ENCODE peak calls at places on chromosome 3, in nine cellular contexts. P is thoracic aorta; Z is ovary; E is AG04450; M is left lung; L is tibial nerve; V is coronary artery; S is CD8-positive, alpha-beta memory T cell; U is heart left ventricle. H is an unnamed sample.
A peak's percentile ranks its signal among the peaks of the same experiment; 100 is the strongest.

GRCh38 chr3:184567924-184568590 is 6.5 kb downstream of the EPHB3 start:
- DNase-seq in L (no peak), V (no peak), U (no peak), M (peak; percentile 54), E (no peak), S (no peak), Z (no peak), P (no peak), H (no peak)

GRCh38 chr3:171553085-171553484 is 92.9 kb upstream of the TNIK start:
- DNase-seq in L (peak; percentile 14), P (no peak), M (no peak), S (no peak), Z (no peak), V (no peak), U (no peak), E (no peak), H (no peak)

GRCh38 chr3:48695113-48695753 is 9.5 kb upstream of the NCKIPSD start:
- DNase-seq in L (peak; percentile 81), P (no peak), M (no peak), U (peak; percentile 70), Z (peak; percentile 77), S (no peak), E (no peak), V (peak; percentile 87), H (no peak)

GRCh38 chr3:136631424-136631823 is 120.8 kb downstream of the STAG1 start:
- DNase-seq in E (no peak), Z (no peak), U (no peak), V (no peak), M (no peak), L (no peak), S (no peak), P (no peak), H (no peak)

GRCh38 chr3:182357928-182358327 is 435.4 kb upstream of the ATP11B start:
- DNase-seq in Z (no peak), U (no peak), E (no peak), S (no peak), V (no peak), P (no peak), L (no peak), M (no peak), H (no peak)

GRCh38 chr3:176428552-176428951 is 768.7 kb downstream of the TBL1XR1 start:
- DNase-seq in Z (no peak), V (no peak), L (no peak), S (no peak), P (no peak), U (no peak), M (no peak), E (no peak), H (no peak)

GRCh38 chr3:125146601-125147490 is 65.7 kb downstream of the SLC12A8 start:
- DNase-seq in L (no peak), P (no peak), E (no peak), V (no peak), M (no peak), S (no peak), U (peak; percentile 73), Z (no peak), H (peak; percentile 11)

GRCh38 chr3:27594096-27594690 is 110.0 kb upstream of the SLC4A7 start:
- DNase-seq in L (no peak), Z (no peak), E (no peak), S (no peak), V (no peak), M (no peak), U (no peak), P (no peak), H (no peak)

GRCh38 chr3:113498221-113499005 is 16.5 kb downstream of the SPICE1 start:
- DNase-seq in U (no peak), E (peak; percentile 55), L (no peak), Z (no peak), V (no peak), P (no peak), S (no peak), M (no peak), H (no peak)

GRCh38 chr3:127531821-127532220 is 58.7 kb downstream of the TPRA1 start:
- DNase-seq in U (no peak), E (no peak), V (no peak), P (no peak), Z (no peak), M (no peak), S (no peak), L (no peak), H (no peak)

GRCh38 chr3:172226831-172227230 is 187.5 kb downstream of the FNDC3B start:
- DNase-seq in M (no peak), S (no peak), V (no peak), P (no peak), E (no peak), Z (no peak), U (no peak), L (no peak), H (no peak)

GRCh38 chr3:133797396-133798105 is 8.1 kb upstream of the SRPRB start:
- DNase-seq in E (no peak), P (no peak), Z (no peak), U (no peak), S (no peak), M (no peak), L (no peak), V (no peak), H (no peak)

GRCh38 chr3:4835616-4836043 is 143.6 kb upstream of the BHLHE40 start:
- DNase-seq in S (no peak), U (no peak), L (no peak), P (no peak), M (no peak), V (no peak), E (no peak), Z (no peak), H (no peak)

DNA sequence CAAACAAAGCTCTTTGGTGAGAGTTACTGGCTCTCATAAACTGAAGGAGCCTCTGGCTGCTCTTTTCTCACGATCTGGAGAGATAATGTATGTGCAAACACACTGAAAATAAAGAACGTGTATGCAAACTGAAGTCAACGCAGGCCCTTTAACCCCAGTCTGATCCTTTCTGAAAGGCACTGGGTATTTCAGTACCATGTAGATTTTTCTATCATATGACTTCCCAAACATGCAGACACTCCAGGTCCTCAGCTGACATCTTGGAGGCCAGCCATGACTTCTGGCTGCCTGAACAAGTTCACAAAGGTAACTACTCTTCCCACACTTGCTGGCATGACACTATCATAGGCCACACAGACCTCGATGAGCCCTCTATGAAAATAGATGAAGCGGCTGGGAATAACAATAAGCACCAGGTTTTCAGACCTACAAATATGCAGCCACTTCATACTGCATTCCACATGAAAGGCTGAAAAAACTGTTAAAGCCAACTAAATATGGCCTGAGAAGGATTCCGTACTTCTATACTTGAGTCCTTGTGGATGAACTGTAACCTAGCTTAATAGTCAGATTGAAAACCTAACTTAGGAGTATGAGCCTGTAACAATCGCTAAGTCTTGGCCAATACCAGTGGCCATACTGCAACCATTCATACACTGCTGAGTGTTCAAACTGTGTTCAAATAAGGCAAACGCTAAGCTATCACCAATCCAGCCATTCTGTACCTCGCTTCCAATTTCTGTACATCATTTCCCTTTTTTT is 121.3 kb downstream of the THRB start:
- DNase-seq in S (no peak), E (no peak), Z (no peak), P (no peak), U (peak; percentile 90), V (no peak), M (no peak), L (no peak), H (no peak)
- H3K27ac ChIP-seq in S (peak overlapping the region; percentile 25), E (no peak overlapping the region), Z (no peak overlapping the region), P (peak overlapping the region; percentile 6), U (peak overlapping the region; percentile 75), V (no peak overlapping the region), M (no peak overlapping the region), L (no peak overlapping the region), H (no peak overlapping the region)

GRCh38 chr3:156418428-156418827 is 136.5 kb downstream of the SSR3 start:
- DNase-seq in L (no peak), V (no peak), E (no peak), M (no peak), P (no peak), Z (no peak), S (no peak), U (no peak), H (no peak)
- H3K27ac ChIP-seq in L (no peak overlapping the region), V (no peak overlapping the region), E (no peak overlapping the region), M (no peak overlapping the region), P (no peak overlapping the region), Z (no peak overlapping the region), S (no peak overlapping the region), U (no peak overlapping the region), H (peak overlapping the region; percentile 77)

GRCh38 chr3:41120461-41120860 is 78.8 kb upstream of the CTNNB1 start:
- DNase-seq in S (no peak), L (no peak), V (peak; percentile 40), U (no peak), E (no peak), P (no peak), M (no peak), Z (no peak), H (no peak)
- H3K27ac ChIP-seq in S (no peak overlapping the region), L (peak overlapping the region; percentile 79), V (peak overlapping the region; percentile 6), U (peak overlapping the region; percentile 61), E (no peak overlapping the region), P (no peak overlapping the region), M (no peak overlapping the region), Z (no peak overlapping the region), H (no peak overlapping the region)

DNA sequence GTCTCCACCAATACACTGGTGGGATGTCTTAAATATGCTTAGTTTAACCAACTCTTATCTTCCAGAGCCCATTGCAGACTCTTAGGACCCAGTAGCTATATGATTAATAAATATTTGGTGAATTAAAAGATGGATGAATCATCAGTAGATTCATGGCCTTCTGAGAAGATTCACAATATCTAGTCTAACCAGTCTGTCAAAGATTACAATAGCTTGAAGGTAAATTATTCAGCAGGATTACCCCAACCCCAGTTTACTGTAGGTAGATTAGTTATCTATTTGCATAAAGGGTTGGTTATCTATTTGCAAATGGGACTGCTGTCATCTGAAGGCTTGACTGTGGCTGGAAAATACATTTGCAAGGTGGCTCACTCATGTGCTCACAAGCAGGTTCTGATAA is 239.4 kb upstream of the THRB start:
- DNase-seq in M (no peak), V (no peak), S (no peak), U (no peak), L (no peak), E (no peak), P (no peak), Z (no peak), H (no peak)
- H3K27ac ChIP-seq in M (no peak overlapping the region), V (no peak overlapping the region), S (no peak overlapping the region), U (no peak overlapping the region), L (no peak overlapping the region), E (no peak overlapping the region), P (no peak overlapping the region), Z (no peak overlapping the region), H (no peak overlapping the region)

H was measured in caudate nucleus.